ENCODE peak calls at places on chromosomes 7 and 10, in five cellular contexts. Z, C, X, Q and R are unnamed samples.

GRCh38 chr7:91347288-91347687 is 83.1 kb downstream of the FZD1 start:
- DNase-seq in Z (no peak), C (no peak), X (peak; percentile 14), Q (no peak), R (no peak)

GRCh38 chr7:116166167-116166566 is 44.2 kb upstream of the TES start:
- DNase-seq in Z (no peak), C (no peak), X (peak; percentile 25), Q (no peak), R (peak; percentile 18)

GRCh38 chr10:76309744-76310441 is 878.5 kb downstream of the LRMDA start:
- DNase-seq in Z (no peak), C (no peak), X (peak; percentile 25), Q (no peak), R (peak; percentile 68)

GRCh38 chr10:43206391-43207235 is 60.3 kb downstream of the RASGEF1A start:
- DNase-seq in Z (no peak), C (peak; percentile 7), X (no peak), Q (peak; percentile 41), R (no peak)

GRCh38 chr7:143279186-143280098 is 5.3 kb upstream of the TMEM139 start:
- DNase-seq in Z (no peak), C (no peak), X (peak; percentile 49), Q (no peak), R (peak; percentile 84)

GRCh38 chr10:93068411-93069244 is 5.1 kb upstream of the CYP26A1 start:
- DNase-seq in Z (no peak), C (no peak), X (peak; percentile 49), Q (peak; percentile 84), R (peak; percentile 49)

GRCh38 chr10:97780991-97781540 is 9.3 kb upstream of the SFRP5 start:
- DNase-seq in Z (no peak), C (no peak), X (no peak), Q (no peak), R (no peak)

GRCh38 chr7:83365746-83366145 is 203.1 kb upstream of the PCLO start:
- DNase-seq in Z (no peak), C (no peak), X (peak; percentile 2), Q (no peak), R (peak; percentile 28)

GRCh38 chr7:150515752-150516151 is 1.1 kb downstream of the GIMAP7 start:
- DNase-seq in Z (no peak), C (no peak), X (no peak), Q (no peak), R (no peak)

GRCh38 chr10:59872892-59873463 is 33.4 kb downstream of the CCDC6 start:
- DNase-seq in Z (peak; percentile 15), C (no peak), X (peak; percentile 96), Q (no peak), R (peak; percentile 80)

GRCh38 chr7:100545636-100546128 is 6.7 kb downstream of the AGFG2 start:
- DNase-seq in Z (no peak), C (no peak), X (peak; percentile 91), Q (peak; percentile 85), R (peak; percentile 90)

GRCh38 chr7:110484316-110484715 is 606.6 kb upstream of the LRRN3 start:
- DNase-seq in Z (no peak), C (no peak), X (no peak), Q (no peak), R (no peak)

GRCh38 chr10:601356-601963 is 88.0 kb downstream of the DIP2C start:
- DNase-seq in Z (no peak), C (no peak), X (no peak), Q (no peak), R (no peak)

GRCh38 chr10:22912763-22913389 is 15.0 kb upstream of the ARMC3 start:
- DNase-seq in Z (no peak), C (no peak), X (no peak), Q (no peak), R (no peak)

GRCh38 chr10:124079864-124080263 is 13.5 kb downstream of the CHST15 start:
- DNase-seq in Z (no peak), C (no peak), X (no peak), Q (no peak), R (no peak)
- H3K4me3 ChIP-seq in Z (no peak overlapping the region), C (no peak overlapping the region), X (no peak overlapping the region), Q (no peak overlapping the region), R (no peak overlapping the region)

GRCh38 chr7:57867884-57868701 is 418.1 kb downstream of the ZNF716 start:
- DNase-seq in Z (no peak), C (no peak), X (no peak), Q (no peak), R (peak; percentile 22)

GRCh38 chr7:57868771-57869483 is 418.9 kb downstream of the ZNF716 start:
- DNase-seq in Z (no peak), C (no peak), X (no peak), Q (no peak), R (peak; percentile 52)
- H3K4me3 ChIP-seq in Z (no peak overlapping the region), C (peak overlapping the region; percentile 23), X (no peak overlapping the region), Q (no peak overlapping the region), R (peak overlapping the region; percentile 60)

DNA sequence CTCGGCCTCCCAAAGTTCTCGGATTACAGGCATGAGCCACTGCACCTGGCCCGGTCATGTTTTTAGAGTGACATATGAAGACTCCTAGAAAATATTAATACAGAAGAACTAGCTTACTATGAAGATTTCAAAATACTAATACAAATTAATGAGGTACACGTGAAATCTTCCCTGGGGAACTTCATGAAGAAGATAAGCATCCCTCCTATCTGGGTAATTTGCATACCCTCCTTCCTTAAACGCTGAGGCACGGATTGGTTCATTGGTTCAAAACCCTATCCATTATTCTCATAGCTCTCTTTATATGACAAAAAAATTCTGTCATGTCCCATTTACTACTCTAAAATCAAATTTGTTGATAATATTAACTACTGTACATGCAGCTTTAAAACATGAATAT is 224.8 kb upstream of the KLF14 start:
- DNase-seq in Z (no peak), C (no peak), X (no peak), Q (no peak), R (no peak)
- H3K4me3 ChIP-seq in Z (no peak overlapping the region), C (no peak overlapping the region), X (peak overlapping the region; percentile 5), Q (no peak overlapping the region), R (peak overlapping the region; percentile 81)

GRCh38 chr10:24952701-24953349 is 419 bp upstream of the PRTFDC1 start:
- DNase-seq in Z (peak; percentile 23), C (no peak), X (peak; percentile 81), Q (peak; percentile 89), R (peak; percentile 92)

GRCh38 chr10:24949616-24950015 is 2.8 kb downstream of the PRTFDC1 start:
- DNase-seq in Z (no peak), C (no peak), X (no peak), Q (no peak), R (no peak)

GRCh38 chr10:24950439-24950838 is 2.0 kb downstream of the PRTFDC1 start:
- DNase-seq in Z (no peak), C (no peak), X (no peak), Q (no peak), R (no peak)

GRCh38 chr10:24952146-24952700 is at the start of gene PRTFDC1:
- DNase-seq in Z (no peak), C (peak; percentile 24), X (no peak), Q (peak; percentile 81), R (peak; percentile 71)

DNA sequence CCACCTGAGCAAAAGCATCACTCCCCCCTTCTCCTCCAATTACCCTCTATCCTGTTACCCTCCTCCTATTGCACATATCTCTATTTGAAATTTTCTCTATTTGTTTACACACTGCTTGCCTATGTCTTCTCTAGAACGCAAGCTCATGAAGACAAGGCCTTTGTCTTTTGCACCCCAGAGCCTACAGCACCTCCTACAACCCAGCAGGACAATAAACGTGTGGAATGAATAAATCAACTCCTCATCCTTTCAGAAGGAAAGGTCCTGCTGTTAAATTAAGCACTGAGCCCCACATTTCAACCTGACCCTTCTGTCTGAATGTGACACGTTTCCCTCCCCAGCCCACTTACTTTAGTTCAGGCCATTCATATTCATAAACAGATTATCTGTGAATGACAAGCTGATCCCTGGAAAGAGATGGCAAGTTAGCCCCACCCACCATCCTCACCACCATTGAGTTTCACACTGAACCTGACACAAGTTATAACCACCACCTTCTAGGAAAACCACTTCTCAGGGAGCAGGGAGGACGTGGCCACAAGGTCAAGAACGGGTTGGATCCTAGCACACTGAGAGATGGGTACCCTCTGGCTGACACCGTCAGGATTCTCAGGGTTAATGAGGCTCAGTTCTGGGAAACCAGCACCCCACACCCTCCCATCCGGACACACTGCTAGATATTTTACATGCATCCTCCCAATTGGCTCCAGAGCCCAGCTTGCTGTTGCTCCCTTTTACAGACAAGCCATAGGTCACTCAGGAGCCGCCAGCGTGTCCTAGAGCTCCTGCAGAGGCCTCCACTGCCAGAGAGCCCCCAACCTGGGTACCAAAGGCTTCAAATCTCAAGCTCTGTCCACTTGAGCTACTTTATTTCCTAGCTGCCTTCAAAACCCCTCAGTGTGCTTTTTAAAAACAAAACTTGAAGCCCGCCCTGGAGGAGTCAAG is 933 bp downstream of the PRTFDC1 start:
- DNase-seq in Z (no peak), C (no peak), X (peak; percentile 56), Q (peak; percentile 91), R (peak; percentile 66)
- H3K4me3 ChIP-seq in Z (peak overlapping the region; percentile 54), C (peak overlapping the region; percentile 63), X (peak overlapping the region; percentile 55), Q (peak overlapping the region; percentile 54), R (peak overlapping the region; percentile 69)

GRCh38 chr10:21499580-21499909 is 25.9 kb downstream of the SKIDA1 start:
- DNase-seq in Z (no peak), C (no peak), X (no peak), Q (peak; percentile 74), R (no peak)
- H3K4me3 ChIP-seq in Z (peak overlapping the region; percentile 18), C (peak overlapping the region; percentile 31), X (no peak overlapping the region), Q (peak overlapping the region; percentile 89), R (no peak overlapping the region)

DNA sequence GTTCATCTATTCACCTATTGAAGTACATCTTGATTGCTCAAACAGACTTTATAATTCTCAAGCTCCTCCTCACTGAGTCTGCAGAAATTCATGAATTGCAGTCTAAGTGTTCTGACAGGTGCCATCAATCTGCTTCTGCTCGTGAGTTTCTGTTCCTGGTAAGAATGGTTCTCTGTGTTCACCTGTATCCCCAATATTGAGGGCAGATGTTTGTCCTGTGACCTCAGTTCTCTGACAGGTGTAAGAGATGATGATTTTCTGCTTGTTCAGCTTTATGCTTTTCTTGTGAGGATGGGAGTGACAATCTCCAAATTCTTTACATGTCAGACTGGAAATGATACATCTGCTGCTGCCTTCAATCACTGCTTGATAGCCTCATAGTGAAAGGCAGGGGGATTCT is 736.9 kb upstream of the COBL start:
- DNase-seq in Z (no peak), C (no peak), X (no peak), Q (no peak), R (no peak)
- H3K4me3 ChIP-seq in Z (no peak overlapping the region), C (no peak overlapping the region), X (no peak overlapping the region), Q (no peak overlapping the region), R (no peak overlapping the region)

GRCh38 chr7:17937506-17938115 is 2.7 kb downstream of the SNX13 start:
- DNase-seq in Z (no peak), C (no peak), X (peak; percentile 27), Q (no peak), R (peak; percentile 61)
- H3K4me3 ChIP-seq in Z (peak overlapping the region; percentile 93), C (no peak overlapping the region), X (no peak overlapping the region), Q (peak overlapping the region; percentile 91), R (peak overlapping the region; percentile 90)